ENCODE peak calls at places on chromosomes 7 and 10, in six cellular contexts. One of them, this sample, is unnamed.

GRCh38 chr10:132482090-132482489 is 55.5 kb upstream of the INPP5A start:
- DNase-seq in uterus: peak; percentile 83
- DNase-seq in body of pancreas: no peak
- DNase-seq in H9: no peak
- DNase-seq in dorsolateral prefrontal cortex: no peak
- DNase-seq in activated CD4-positive, alpha-beta T cell treated with anti-CD3 and anti-CD28 coated beads, Interleukin-2, amount 50 U/mL, for 48 hours: no peak
- DNase-seq in this sample: peak; percentile 47

GRCh38 chr10:95241533-95241932 is 47.5 kb downstream of the ACSM6 start:
- DNase-seq in H9: no peak
- DNase-seq in activated CD4-positive, alpha-beta T cell treated with anti-CD3 and anti-CD28 coated beads, Interleukin-2, amount 50 U/mL, for 48 hours: no peak
- DNase-seq in uterus: no peak
- DNase-seq in body of pancreas: no peak
- DNase-seq in dorsolateral prefrontal cortex: no peak
- DNase-seq in this sample: no peak

GRCh38 chr7:144454256-144455039 is 51.0 kb upstream of the NOBOX start:
- DNase-seq in body of pancreas: no peak
- DNase-seq in H9: no peak
- DNase-seq in dorsolateral prefrontal cortex: no peak
- DNase-seq in activated CD4-positive, alpha-beta T cell treated with anti-CD3 and anti-CD28 coated beads, Interleukin-2, amount 50 U/mL, for 48 hours: no peak
- DNase-seq in uterus: no peak
- DNase-seq in this sample: no peak

GRCh38 chr7:127782550-127783266 is 130.7 kb downstream of the SND1 start:
- DNase-seq in body of pancreas: no peak
- DNase-seq in dorsolateral prefrontal cortex: no peak
- DNase-seq in H9: no peak
- DNase-seq in uterus: no peak
- DNase-seq in activated CD4-positive, alpha-beta T cell treated with anti-CD3 and anti-CD28 coated beads, Interleukin-2, amount 50 U/mL, for 48 hours: no peak
- DNase-seq in this sample: no peak

GRCh38 chr7:93778384-93778783 is 112.2 kb downstream of the TFPI2 start:
- DNase-seq in H9: no peak
- DNase-seq in uterus: no peak
- DNase-seq in dorsolateral prefrontal cortex: no peak
- DNase-seq in body of pancreas: no peak
- DNase-seq in activated CD4-positive, alpha-beta T cell treated with anti-CD3 and anti-CD28 coated beads, Interleukin-2, amount 50 U/mL, for 48 hours: no peak
- DNase-seq in this sample: no peak

GRCh38 chr10:98268694-98269386 is 846 bp upstream of the LOXL4 start:
- DNase-seq in dorsolateral prefrontal cortex: no peak
- DNase-seq in uterus: no peak
- DNase-seq in body of pancreas: peak; percentile 37
- DNase-seq in H9: no peak
- DNase-seq in activated CD4-positive, alpha-beta T cell treated with anti-CD3 and anti-CD28 coated beads, Interleukin-2, amount 50 U/mL, for 48 hours: no peak
- DNase-seq in this sample: no peak

GRCh38 chr10:68542046-68542445 is 14.7 kb upstream of the SLC25A16 start:
- DNase-seq in H9: no peak
- DNase-seq in activated CD4-positive, alpha-beta T cell treated with anti-CD3 and anti-CD28 coated beads, Interleukin-2, amount 50 U/mL, for 48 hours: no peak
- DNase-seq in dorsolateral prefrontal cortex: no peak
- DNase-seq in uterus: no peak
- DNase-seq in body of pancreas: no peak
- DNase-seq in this sample: no peak

GRCh38 chr7:41053830-41054229 is 649.1 kb downstream of the INHBA start:
- DNase-seq in body of pancreas: no peak
- DNase-seq in activated CD4-positive, alpha-beta T cell treated with anti-CD3 and anti-CD28 coated beads, Interleukin-2, amount 50 U/mL, for 48 hours: no peak
- DNase-seq in uterus: no peak
- DNase-seq in H9: no peak
- DNase-seq in dorsolateral prefrontal cortex: no peak
- DNase-seq in this sample: no peak

GRCh38 chr10:59880976-59881510 is 25.3 kb downstream of the CCDC6 start:
- DNase-seq in body of pancreas: no peak
- DNase-seq in uterus: no peak
- DNase-seq in H9: no peak
- DNase-seq in activated CD4-positive, alpha-beta T cell treated with anti-CD3 and anti-CD28 coated beads, Interleukin-2, amount 50 U/mL, for 48 hours: peak; percentile 77
- DNase-seq in dorsolateral prefrontal cortex: no peak
- DNase-seq in this sample: no peak

GRCh38 chr7:14691597-14692203 is 210.9 kb downstream of the DGKB start:
- DNase-seq in body of pancreas: peak; percentile 72
- DNase-seq in dorsolateral prefrontal cortex: peak; percentile 51
- DNase-seq in uterus: peak; percentile 55
- DNase-seq in activated CD4-positive, alpha-beta T cell treated with anti-CD3 and anti-CD28 coated beads, Interleukin-2, amount 50 U/mL, for 48 hours: peak; percentile 53
- DNase-seq in H9: peak; percentile 36
- DNase-seq in this sample: peak; percentile 16

GRCh38 chr7:64876792-64877713 is 26.0 kb upstream of the ZNF273 start:
- DNase-seq in dorsolateral prefrontal cortex: peak; percentile 90
- DNase-seq in activated CD4-positive, alpha-beta T cell treated with anti-CD3 and anti-CD28 coated beads, Interleukin-2, amount 50 U/mL, for 48 hours: peak; percentile 63
- DNase-seq in H9: peak; percentile 27
- DNase-seq in uterus: no peak
- DNase-seq in body of pancreas: peak; percentile 77
- DNase-seq in this sample: peak; percentile 86

GRCh38 chr7:29336851-29337627 is 142.5 kb downstream of the CHN2 start:
- DNase-seq in H9: no peak
- DNase-seq in uterus: no peak
- DNase-seq in activated CD4-positive, alpha-beta T cell treated with anti-CD3 and anti-CD28 coated beads, Interleukin-2, amount 50 U/mL, for 48 hours: no peak
- DNase-seq in dorsolateral prefrontal cortex: no peak
- DNase-seq in body of pancreas: peak; percentile 63
- DNase-seq in this sample: no peak

GRCh38 chr7:132095-132482 is 60.3 kb upstream of the FAM20C start:
- DNase-seq in dorsolateral prefrontal cortex: no peak
- DNase-seq in activated CD4-positive, alpha-beta T cell treated with anti-CD3 and anti-CD28 coated beads, Interleukin-2, amount 50 U/mL, for 48 hours: no peak
- DNase-seq in H9: no peak
- DNase-seq in uterus: no peak
- DNase-seq in body of pancreas: no peak
- DNase-seq in this sample: no peak

GRCh38 chr7:133755922-133756321 is 371.2 kb upstream of the LRGUK start:
- DNase-seq in body of pancreas: no peak
- DNase-seq in activated CD4-positive, alpha-beta T cell treated with anti-CD3 and anti-CD28 coated beads, Interleukin-2, amount 50 U/mL, for 48 hours: no peak
- DNase-seq in uterus: no peak
- DNase-seq in H9: no peak
- DNase-seq in dorsolateral prefrontal cortex: no peak
- DNase-seq in this sample: no peak

GRCh38 chr7:150336746-150337145 is 4.7 kb downstream of the RARRES2 start:
- DNase-seq in H9: no peak
- DNase-seq in dorsolateral prefrontal cortex: no peak
- DNase-seq in uterus: no peak
- DNase-seq in body of pancreas: no peak
- DNase-seq in activated CD4-positive, alpha-beta T cell treated with anti-CD3 and anti-CD28 coated beads, Interleukin-2, amount 50 U/mL, for 48 hours: no peak
- DNase-seq in this sample: no peak

GRCh38 chr7:117333168-117333567 is 10.3 kb upstream of the WNT2 start:
- DNase-seq in dorsolateral prefrontal cortex: no peak
- DNase-seq in uterus: no peak
- DNase-seq in body of pancreas: no peak
- DNase-seq in activated CD4-positive, alpha-beta T cell treated with anti-CD3 and anti-CD28 coated beads, Interleukin-2, amount 50 U/mL, for 48 hours: no peak
- DNase-seq in H9: no peak
- DNase-seq in this sample: no peak

GRCh38 chr7:15839415-15840100 is 153.1 kb upstream of the MEOX2 start:
- DNase-seq in body of pancreas: peak; percentile 18
- DNase-seq in activated CD4-positive, alpha-beta T cell treated with anti-CD3 and anti-CD28 coated beads, Interleukin-2, amount 50 U/mL, for 48 hours: no peak
- DNase-seq in dorsolateral prefrontal cortex: no peak
- DNase-seq in uterus: peak; percentile 40
- DNase-seq in H9: peak; percentile 75
- DNase-seq in this sample: peak; percentile 85

This sample was measured in ELF-1.